ENCODE peak calls at places on chromosomes 11 and 22, in nine cellular contexts. A, V, D, F, Q, W, O, C and G are unnamed samples.
A peak's percentile ranks its signal among the peaks of the same experiment; 100 is the strongest.

GRCh38 chr11:128871165-128871564 is 4.1 kb upstream of the KCNJ1 start:
- DNase-seq in F (no peak), V (no peak), A (no peak), Q (no peak), W (no peak), D (no peak), O (no peak), C (no peak), G (no peak)

GRCh38 chr11:31606893-31607292 is 97.3 kb downstream of the ELP4 start:
- DNase-seq in Q (no peak), C (no peak), D (no peak), F (no peak), A (no peak), V (no peak), W (no peak), O (no peak), G (no peak)

GRCh38 chr22:19873960-19874306 is 19.3 kb upstream of the GNB1L start:
- DNase-seq in A (no peak), D (no peak), V (peak; percentile 48), F (no peak), W (no peak), O (no peak), Q (no peak), C (no peak), G (no peak)

GRCh38 chr11:30346068-30346688 is 23.3 kb downstream of the ARL14EP start:
- DNase-seq in A (peak; percentile 56), W (no peak), Q (peak; percentile 8), V (no peak), D (peak; percentile 20), O (peak; percentile 40), C (peak; percentile 74), F (no peak), G (no peak)

GRCh38 chr11:114821626-114822025 is 143.3 kb downstream of the NXPE2 start:
- DNase-seq in Q (no peak), D (no peak), A (no peak), C (no peak), F (no peak), O (no peak), V (no peak), W (no peak), G (no peak)

GRCh38 chr11:104572279-104572678 is 326.0 kb downstream of the CASP12 start:
- DNase-seq in Q (no peak), D (peak; percentile 48), V (no peak), A (no peak), C (no peak), W (no peak), O (no peak), F (no peak), G (no peak)

GRCh38 chr22:33350961-33351360 is 292.8 kb upstream of the SYN3 start:
- DNase-seq in O (no peak), Q (no peak), F (no peak), V (no peak), D (no peak), A (no peak), C (no peak), W (no peak), G (no peak)

GRCh38 chr11:78350101-78350645 is 67.4 kb downstream of the GAB2 start:
- DNase-seq in A (peak; percentile 90), Q (no peak), V (no peak), D (no peak), W (no peak), C (peak; percentile 80), O (no peak), F (no peak), G (no peak)

GRCh38 chr11:27497284-27497866 is 9.2 kb downstream of the LIN7C start:
- DNase-seq in F (no peak), O (no peak), D (no peak), C (peak; percentile 59), V (no peak), W (no peak), A (peak; percentile 48), Q (no peak), G (no peak)

GRCh38 chr11:12075822-12076821 is 34.3 kb upstream of the MICAL2 start:
- DNase-seq in O (no peak), F (no peak), D (peak; percentile 100), A (no peak), W (no peak), C (no peak), V (no peak), Q (peak; percentile 91), G (no peak)

GRCh38 chr22:22346401-22347107 is 102.0 kb downstream of the VPREB1 start:
- DNase-seq in A (no peak), Q (no peak), V (no peak), C (no peak), D (no peak), W (no peak), F (no peak), O (no peak), G (no peak)

GRCh38 chr11:63745304-63746170 is 23.0 kb downstream of the ZFTA start:
- DNase-seq in W (no peak), Q (no peak), V (no peak), D (no peak), F (no peak), A (peak; percentile 18), C (no peak), O (no peak), G (no peak)

GRCh38 chr11:113419426-113420003 is 31.9 kb downstream of the ANKK1 start:
- DNase-seq in C (no peak), O (no peak), A (no peak), Q (no peak), D (no peak), V (no peak), W (no peak), F (no peak), G (no peak)

GRCh38 chr11:75388386-75389275 is 10.7 kb upstream of the RPS3 start:
- DNase-seq in V (peak; percentile 86), O (peak; percentile 91), F (no peak), C (peak; percentile 68), A (peak; percentile 92), D (peak; percentile 69), W (peak; percentile 26), Q (peak; percentile 39), G (peak; percentile 64)

GRCh38 chr11:122036493-122036892 is 79.5 kb downstream of the BLID start:
- DNase-seq in A (no peak), F (no peak), Q (no peak), C (no peak), W (no peak), V (no peak), O (no peak), D (no peak), G (no peak)

GRCh38 chr22:47136050-47136449 is 373.6 kb downstream of the TBC1D22A start:
- DNase-seq in A (no peak), C (no peak), V (no peak), Q (no peak), D (no peak), W (no peak), O (no peak), F (no peak), G (no peak)

GRCh38 chr11:27976262-27976661 is 131.7 kb downstream of the KIF18A start:
- DNase-seq in O (no peak), A (no peak), D (no peak), C (no peak), Q (peak; percentile 28), F (no peak), V (no peak), W (no peak), G (no peak)

GRCh38 chr11:36427876-36428275 is 82.2 kb downstream of the TRAF6 start:
- DNase-seq in O (no peak), D (no peak), W (no peak), A (no peak), V (no peak), C (no peak), F (no peak), Q (no peak), G (no peak)

GRCh38 chr11:132177106-132177505 is 806.7 kb downstream of the NTM start:
- DNase-seq in C (no peak), Q (no peak), O (no peak), F (no peak), V (no peak), W (peak; percentile 23), A (peak; percentile 12), D (peak; percentile 62), G (no peak)

GRCh38 chr11:117839936-117840813 is 15.6 kb upstream of the FXYD2 start:
- DNase-seq in A (no peak), O (no peak), V (peak; percentile 28), C (no peak), Q (no peak), D (no peak), W (no peak), F (no peak), G (no peak)

GRCh38 chr11:131999084-131999483 is 628.7 kb downstream of the NTM start:
- DNase-seq in A (no peak), Q (no peak), W (no peak), C (no peak), V (no peak), D (no peak), F (no peak), O (no peak), G (no peak)

GRCh38 chr11:133977067-133977681 is 20.4 kb upstream of the IGSF9B start:
- DNase-seq in F (no peak), Q (no peak), D (no peak), V (no peak), O (no peak), C (no peak), A (no peak), W (no peak), G (no peak)

GRCh38 chr11:35223429-35223828 is 84.5 kb downstream of the CD44 start:
- DNase-seq in D (peak; percentile 77), V (no peak), W (no peak), Q (peak; percentile 69), A (no peak), O (no peak), C (no peak), F (no peak), G (no peak)

GRCh38 chr11:70104419-70104818 is 26.3 kb downstream of the ANO1 start:
- DNase-seq in C (no peak), O (no peak), V (no peak), F (peak; percentile 40), Q (no peak), A (no peak), D (no peak), W (no peak), G (no peak)

GRCh38 chr22:24247564-24248344 is 2.9 kb upstream of the GGT5 start:
- DNase-seq in Q (peak; percentile 96), A (peak; percentile 73), O (no peak), D (peak; percentile 93), F (peak; percentile 94), C (peak; percentile 58), V (peak; percentile 93), W (peak; percentile 82), G (peak; percentile 76)